ENCODE peak calls at places on chromosomes 13 and 19, in six cellular contexts. A is activated T-helper 1 cell treated with Interleukin-2 at 50 U/mL for 16 hours; B is choroid plexus epithelial cell; U is stimulated activated CD4-positive, alpha-beta T cell treated with anti-CD3 and anti-CD28 coated beads, Interleukin-2, amount 100 ng/mL, for 48 hours; H is activated CD8-positive, alpha-beta memory T cell treated with anti-CD3 and anti-CD28 coated beads for 1 hour; Y is WTC11. Z is an unnamed sample.

GRCh38 chr13:110425444-110425780 is 118.3 kb downstream of the COL4A2 start:
- DNase-seq in Y (no peak), H (no peak), A (no peak), U (no peak), B (peak), Z (no peak)

GRCh38 chr13:93824286-93824685 is 597.7 kb downstream of the GPC6 start:
- DNase-seq in H (no peak), Y (no peak), B (peak), A (no peak), U (no peak), Z (no peak)

GRCh38 chr13:35474551-35474950 is 1.9 kb downstream of the MAB21L1 start:
- DNase-seq in H (no peak), U (no peak), A (no peak), B (peak), Y (no peak), Z (no peak)

GRCh38 chr13:20482275-20482761 is 43.3 kb downstream of the CRYL1 start:
- DNase-seq in B (no peak), U (no peak), Y (no peak), A (no peak), H (no peak), Z (peak)

GRCh38 chr19:38657633-38658222 is 10.3 kb downstream of the ACTN4 start:
- DNase-seq in H (no peak), B (peak), U (no peak), A (no peak), Y (no peak), Z (no peak)

GRCh38 chr19:3807574-3808354 is 21.6 kb upstream of the MATK start:
- DNase-seq in B (no peak), U (no peak), A (no peak), Y (no peak), H (no peak), Z (no peak)

GRCh38 chr19:35110974-35111373 is 4.6 kb upstream of the FXYD3 start:
- DNase-seq in U (no peak), B (no peak), H (no peak), A (no peak), Y (no peak), Z (no peak)

GRCh38 chr13:30371649-30372265 is 50.5 kb upstream of the UBE2L5 start:
- DNase-seq in H (peak), U (peak), A (peak), B (peak), Y (no peak), Z (peak)

GRCh38 chr19:46859637-46860124 is 1.1 kb upstream of the ARHGAP35 start:
- DNase-seq in A (no peak), B (peak), H (no peak), Y (no peak), U (no peak), Z (no peak)

GRCh38 chr19:33245948-33246728 is 20.5 kb upstream of the SLC7A10 start:
- DNase-seq in B (peak), U (no peak), A (no peak), Y (peak), H (no peak), Z (peak)

GRCh38 chr13:75454497-75454896 is 27.5 kb downstream of the TBC1D4 start:
- DNase-seq in U (no peak), B (no peak), A (no peak), H (no peak), Y (no peak), Z (no peak)

GRCh38 chr13:32903720-32904119 is 112.5 kb upstream of the KL start:
- DNase-seq in A (no peak), H (no peak), U (no peak), B (no peak), Y (no peak), Z (no peak)

GRCh38 chr19:43582495-43582894 is 6.9 kb downstream of the PINLYP start:
- DNase-seq in A (no peak), Y (no peak), U (no peak), H (no peak), B (no peak), Z (no peak)

GRCh38 chr13:79581870-79582315 is 100.9 kb downstream of the NDFIP2 start:
- DNase-seq in H (no peak), A (no peak), U (no peak), Y (peak), B (peak), Z (no peak)

GRCh38 chr19:39692166-39692565 is 12.1 kb upstream of the LGALS14 start:
- DNase-seq in B (no peak), H (no peak), U (no peak), Y (no peak), A (no peak), Z (no peak)

GRCh38 chr13:36571444-36571843 is 102.4 kb upstream of the SERTM1 start:
- DNase-seq in U (no peak), H (no peak), Y (no peak), A (no peak), B (no peak), Z (no peak)

GRCh38 chr19:4363571-4364304 is 20.4 kb downstream of the MPND start:
- DNase-seq in B (no peak), H (no peak), Y (no peak), U (no peak), A (no peak), Z (no peak)

GRCh38 chr19:34502582-34503545 is 21.3 kb downstream of the WTIP start:
- DNase-seq in H (no peak), Y (peak), B (no peak), A (no peak), U (no peak), Z (no peak)

GRCh38 chr19:56134655-56134922 is 6.5 kb upstream of the ZNF444 start:
- DNase-seq in Y (no peak), A (no peak), U (no peak), B (no peak), H (no peak), Z (no peak)

GRCh38 chr13:33483471-33483870 is 197.9 kb upstream of the STARD13 start:
- DNase-seq in B (no peak), A (no peak), U (no peak), H (no peak), Y (no peak), Z (no peak)

GRCh38 chr13:113837554-113838355 is 26.1 kb downstream of the GAS6 start:
- DNase-seq in Y (no peak), H (no peak), B (peak), U (no peak), A (no peak), Z (peak)

GRCh38 chr19:47493378-47494210 is 9.6 kb upstream of the KPTN start:
- DNase-seq in Y (no peak), B (no peak), U (no peak), A (no peak), H (no peak), Z (no peak)